ENCODE peak calls at places on chromosomes 3 and 15, in eight cellular contexts. X, C, E, N, W, L, Y and M are unnamed samples. For H3K4me1, the result is how much of the 10 kb centered on the place peaks cover.

GRCh38 chr15:71397377-71397776 is 282.1 kb downstream of the THSD4 start:
- DNase-seq in L (no peak), X (no peak), Y (no peak), W (no peak), N (no peak), C (no peak), E (no peak), M (no peak)

GRCh38 chr3:45473841-45474240 is 85.5 kb downstream of the LARS2 start:
- DNase-seq in E (no peak), N (no peak), W (no peak), X (no peak), C (no peak), L (no peak), Y (no peak), M (no peak)

GRCh38 chr3:136075816-136076215 is 110.3 kb downstream of the PPP2R3A start:
- DNase-seq in L (no peak), E (no peak), C (no peak), N (no peak), W (no peak), Y (no peak), X (no peak), M (no peak)

GRCh38 chr3:196502775-196503181 is 790 bp downstream of the RNF168 start:
- DNase-seq in C (peak), N (peak), W (peak), X (peak), Y (peak), E (peak), L (peak), M (peak)

GRCh38 chr15:73002509-73002908 is 49.8 kb upstream of the NEO1 start:
- DNase-seq in W (no peak), L (no peak), Y (no peak), X (peak), C (no peak), N (no peak), E (no peak), M (no peak)

GRCh38 chr15:34336947-34337556 is 529 bp downstream of the SLC12A6 start:
- DNase-seq in C (peak), W (no peak), L (no peak), X (no peak), N (no peak), E (no peak), Y (peak), M (no peak)

GRCh38 chr3:53163459-53164387 is 2.7 kb downstream of the PRKCD start:
- DNase-seq in L (no peak), C (no peak), Y (no peak), E (no peak), W (peak), N (no peak), X (no peak), M (no peak)

GRCh38 chr15:39627456-39628130 is 46.7 kb downstream of the THBS1 start:
- DNase-seq in X (no peak), L (no peak), Y (no peak), W (no peak), E (no peak), N (no peak), C (no peak), M (no peak)

GRCh38 chr3:192726386-192726785 is 955 bp downstream of the FGF12 start:
- DNase-seq in L (no peak), N (no peak), C (no peak), Y (no peak), X (no peak), W (no peak), E (no peak), M (no peak)

GRCh38 chr15:64274541-64274940 is 81.4 kb downstream of the CSNK1G1 start:
- DNase-seq in C (no peak), X (no peak), E (no peak), W (no peak), N (no peak), L (no peak), Y (no peak), M (no peak)

GRCh38 chr3:111534701-111535100 is 7.3 kb upstream of the CD96 start:
- DNase-seq in W (no peak), X (peak), L (no peak), N (no peak), E (no peak), Y (no peak), C (no peak), M (no peak)

GRCh38 chr3:194995334-194995733 is 275.6 kb downstream of the XXYLT1 start:
- DNase-seq in W (no peak), L (no peak), N (no peak), X (peak), E (no peak), C (no peak), Y (no peak), M (no peak)

GRCh38 chr3:43870844-43871626 is 180.3 kb downstream of the ABHD5 start:
- DNase-seq in E (no peak), L (no peak), X (no peak), W (no peak), C (no peak), Y (no peak), N (no peak), M (no peak)

GRCh38 chr15:98823012-98823458 is 174.7 kb downstream of the IGF1R start:
- DNase-seq in L (no peak), C (no peak), W (no peak), X (peak), E (no peak), N (no peak), Y (no peak), M (no peak)
- H3K4me3 ChIP-seq in L (no peak), C (no peak), W (no peak), X (no peak), E (no peak), N (no peak), Y (no peak), M (no peak)

GRCh38 chr3:71502066-71502465 is 81.5 kb downstream of the FOXP1 start:
- DNase-seq in E (no peak), X (no peak), C (no peak), Y (no peak), L (no peak), W (no peak), N (no peak), M (no peak)
- H3K4me1 ChIP-seq in E (under half), X (under half), C (half or more), Y (under half), L (under half), W (under half), N (under half), M (under half)

DNA sequence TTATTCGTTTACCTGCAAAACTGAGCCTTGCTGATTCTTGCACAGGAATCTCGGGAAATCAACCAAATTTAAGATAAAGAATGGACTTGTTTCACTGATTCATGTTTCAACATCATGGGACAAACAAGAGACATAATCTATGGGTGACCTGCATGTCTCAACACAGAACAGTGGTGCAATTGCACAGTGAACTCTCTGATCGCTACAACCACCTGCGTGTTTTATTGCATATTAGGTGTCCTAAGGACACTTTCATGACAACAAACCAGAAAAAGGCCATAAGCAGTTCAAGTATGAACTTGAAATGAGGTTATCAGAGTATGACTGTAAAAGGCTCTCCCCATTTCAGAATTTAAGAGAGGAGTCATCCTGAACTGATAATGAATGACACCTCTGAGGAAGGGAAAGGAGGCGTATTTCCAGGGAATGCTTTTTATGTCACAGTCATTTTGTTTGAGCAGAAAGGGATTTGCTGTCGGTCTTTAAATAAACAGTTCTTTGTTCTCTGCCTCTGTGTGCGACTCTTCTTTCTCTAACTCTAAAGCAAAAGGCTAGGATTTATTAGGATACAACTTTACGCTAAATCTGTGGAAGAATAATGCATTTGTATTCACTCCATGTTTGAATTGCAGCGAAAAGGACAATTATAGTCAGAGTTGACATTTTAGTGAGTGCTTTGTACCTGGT is 167.2 kb downstream of the RBMS3 start:
- DNase-seq in N (no peak), Y (no peak), L (no peak), E (no peak), C (no peak), W (no peak), X (no peak), M (no peak)
- H3K27ac ChIP-seq in N (no peak), Y (no peak), L (no peak), E (no peak), C (no peak), W (peak), X (no peak), M (no peak)

GRCh38 chr3:159911664-159912037 is 77.0 kb upstream of the IL12A start:
- DNase-seq in L (no peak), W (no peak), N (no peak), E (no peak), X (no peak), Y (no peak), C (no peak), M (no peak)

GRCh38 chr3:159914421-159914820 is 74.2 kb upstream of the IL12A start:
- DNase-seq in N (no peak), W (no peak), Y (no peak), E (no peak), L (no peak), X (no peak), C (no peak), M (no peak)

GRCh38 chr3:159913712-159914414 is 74.8 kb upstream of the IL12A start:
- DNase-seq in E (no peak), N (no peak), X (no peak), W (no peak), Y (no peak), C (no peak), L (no peak), M (no peak)

GRCh38 chr3:159907828-159908227 is 80.8 kb upstream of the IL12A start:
- DNase-seq in E (no peak), L (no peak), N (no peak), Y (no peak), C (no peak), X (no peak), W (no peak), M (no peak)

GRCh38 chr3:159911011-159911663 is 77.5 kb upstream of the IL12A start:
- DNase-seq in L (no peak), N (no peak), W (no peak), C (no peak), Y (no peak), X (no peak), E (no peak), M (no peak)
- H3K4me3 ChIP-seq in L (peak), N (peak), W (no peak), C (peak), Y (peak), X (peak), E (peak), M (peak)

GRCh38 chr3:126484662-126485061 is 9.0 kb upstream of the ZXDC start:
- DNase-seq in X (no peak), C (no peak), N (no peak), Y (no peak), E (no peak), L (no peak), W (no peak), M (no peak)
- H3K4me1 ChIP-seq in X (under half), C (under half), N (under half), Y (under half), E (under half), L (under half), W (under half), M (under half)

GRCh38 chr3:10198761-10199688 is 34.3 kb downstream of the IRAK2 start:
- DNase-seq in L (no peak), W (no peak), X (no peak), N (no peak), Y (peak), C (peak), E (peak), M (peak)
- H3K27ac ChIP-seq in L (peak), W (no peak), X (no peak), N (peak), Y (peak), C (peak), E (peak), M (peak)

DNA sequence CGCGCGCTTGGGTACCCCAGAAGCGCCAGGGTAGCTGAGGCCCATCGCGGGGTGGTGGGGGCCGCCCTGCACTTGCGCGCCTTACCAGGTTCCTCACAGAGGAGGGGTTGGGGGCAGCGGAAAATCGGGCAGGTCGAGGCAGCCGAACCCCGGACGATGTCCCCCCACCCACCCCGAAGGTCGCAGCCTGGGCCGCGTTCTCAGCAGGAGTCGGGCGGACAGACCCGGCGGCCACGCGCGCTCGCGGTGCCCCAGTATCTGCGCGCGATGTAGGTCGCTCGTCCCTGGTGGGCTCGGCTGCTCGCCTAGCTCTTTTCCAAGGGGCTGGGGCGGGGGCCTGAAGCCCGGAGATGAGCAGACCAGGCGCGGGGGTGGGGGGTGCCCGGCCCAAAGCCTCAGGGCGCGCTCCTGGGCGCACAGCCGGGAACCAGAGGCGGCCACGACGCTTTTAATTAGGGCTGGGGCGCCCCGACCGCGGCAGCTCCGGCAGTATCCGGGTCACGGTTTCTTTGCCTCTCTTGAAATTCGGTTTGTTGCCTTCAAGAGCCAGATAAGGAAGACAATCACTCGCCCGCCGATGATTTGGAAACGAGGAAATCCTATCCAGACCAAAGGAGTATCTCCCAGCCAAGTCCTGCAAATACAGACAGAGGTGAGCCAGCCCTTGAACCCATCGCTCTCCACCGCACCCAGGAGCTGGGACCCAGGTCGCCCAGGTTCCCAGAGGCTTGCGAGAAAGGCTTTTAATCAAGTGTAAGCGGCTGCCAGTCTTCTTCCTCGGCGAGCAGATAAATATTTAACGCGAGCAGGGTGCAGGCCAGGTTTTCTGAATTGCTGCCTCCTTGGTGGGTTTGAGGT is 4.6 kb downstream of the SKOR1 start:
- DNase-seq in E (no peak), Y (no peak), X (no peak), C (peak), N (no peak), L (no peak), W (no peak), M (no peak)
- H3K4me3 ChIP-seq in E (no peak), Y (no peak), X (no peak), C (no peak), N (no peak), L (peak), W (no peak), M (no peak)

GRCh38 chr3:30618508-30618907 is 12.1 kb downstream of the TGFBR2 start:
- DNase-seq in W (no peak), Y (no peak), C (no peak), L (no peak), X (no peak), N (no peak), E (no peak), M (no peak)
- H3K4me1 ChIP-seq in W (under half), Y (half or more), C (half or more), L (half or more), X (under half), N (half or more), E (half or more), M (half or more)

DNA sequence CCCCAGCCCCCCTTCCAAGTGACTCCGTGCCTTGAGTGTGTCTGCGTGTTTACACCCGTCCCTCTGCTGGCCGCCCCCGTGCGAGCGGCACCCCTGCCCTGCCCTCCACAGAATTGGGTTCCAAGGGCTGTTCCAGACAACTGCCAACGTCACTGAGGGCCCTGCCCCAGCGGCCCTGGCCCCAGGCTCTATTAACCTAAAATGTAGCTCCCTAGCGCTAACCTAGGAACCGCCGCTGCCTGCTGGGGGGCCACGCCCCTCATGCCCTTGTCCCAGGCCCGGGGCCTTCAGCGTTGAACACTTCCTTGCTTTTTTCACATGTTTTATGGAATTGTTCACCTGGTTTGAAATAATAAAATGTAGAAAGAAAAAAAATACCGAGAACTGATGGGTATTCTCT is 10.0 kb upstream of the SEMA3B start:
- DNase-seq in N (no peak), C (no peak), W (no peak), X (no peak), Y (no peak), E (no peak), L (no peak), M (no peak)
- H3K27ac ChIP-seq in N (peak), C (no peak), W (no peak), X (no peak), Y (no peak), E (peak), L (peak), M (no peak)

GRCh38 chr15:75620043-75620775 is 5.3 kb downstream of the SNUPN start:
- DNase-seq in C (no peak), L (peak), X (no peak), W (no peak), N (no peak), E (no peak), Y (no peak), M (no peak)
- H3K4me3 ChIP-seq in C (no peak), L (peak), X (no peak), W (no peak), N (peak), E (no peak), Y (no peak), M (no peak)